ENCODE peak calls at places on chromosomes 2 and 18, in ten cellular contexts. Z, W, V, Q, N, T, B, X, F and L are unnamed samples.

GRCh38 chr18:49944681-49945080 is 131.3 kb upstream of the ACAA2 start:
- DNase-seq in Z (no peak), W (no peak), V (no peak), Q (no peak), N (no peak), T (no peak), B (peak), X (peak), F (peak), L (no peak)

GRCh38 chr2:190528521-190529001 is 6.0 kb downstream of the NEMP2 start:
- DNase-seq in Z (no peak), W (no peak), V (no peak), Q (no peak), N (no peak), T (no peak), B (peak), X (peak), F (no peak), L (no peak)

GRCh38 chr18:50334546-50335152 is 40.2 kb upstream of the SKA1 start:
- DNase-seq in Z (no peak), W (no peak), V (no peak), Q (no peak), N (no peak), T (no peak), B (no peak), X (no peak), F (no peak), L (no peak)

GRCh38 chr2:134014196-134014960 is 239.5 kb upstream of the MGAT5 start:
- DNase-seq in Z (no peak), W (no peak), V (no peak), Q (no peak), N (no peak), T (no peak), B (peak), X (peak), F (no peak), L (no peak)

GRCh38 chr2:9149726-9150567 is 56.7 kb upstream of the ASAP2 start:
- DNase-seq in Z (no peak), W (no peak), V (no peak), Q (no peak), N (no peak), T (no peak), B (no peak), X (no peak), F (no peak), L (no peak)

GRCh38 chr18:63040788-63041410 is 278.7 kb downstream of the BCL2 start:
- DNase-seq in Z (no peak), W (no peak), V (no peak), Q (no peak), N (no peak), T (no peak), B (no peak), X (no peak), F (no peak), L (no peak)

GRCh38 chr18:39624934-39625333 is 2059.3 kb upstream of the CELF4 start:
- DNase-seq in Z (no peak), W (no peak), V (no peak), Q (no peak), N (peak), T (no peak), B (peak), X (peak), F (no peak), L (no peak)

GRCh38 chr2:233764761-233765160 is 4.7 kb downstream of the UGT1A1 start:
- DNase-seq in Z (no peak), W (no peak), V (no peak), Q (no peak), N (no peak), T (no peak), B (peak), X (no peak), F (no peak), L (no peak)

GRCh38 chr18:43277164-43277600 is at the start of gene SYT4:
- DNase-seq in Z (peak), W (peak), V (no peak), Q (peak), N (peak), T (peak), B (peak), X (peak), F (peak), L (no peak)

GRCh38 chr2:241659150-241659739 is 21.8 kb downstream of the ATG4B start:
- DNase-seq in Z (peak), W (peak), V (peak), Q (peak), N (peak), T (peak), B (peak), X (peak), F (peak), L (peak)
- TF ChIP-seq CTCF in Z (peak), W (peak), V (peak), Q (peak), N (peak), T (peak), B (peak), X (peak), F (peak), L (no peak)

DNA sequence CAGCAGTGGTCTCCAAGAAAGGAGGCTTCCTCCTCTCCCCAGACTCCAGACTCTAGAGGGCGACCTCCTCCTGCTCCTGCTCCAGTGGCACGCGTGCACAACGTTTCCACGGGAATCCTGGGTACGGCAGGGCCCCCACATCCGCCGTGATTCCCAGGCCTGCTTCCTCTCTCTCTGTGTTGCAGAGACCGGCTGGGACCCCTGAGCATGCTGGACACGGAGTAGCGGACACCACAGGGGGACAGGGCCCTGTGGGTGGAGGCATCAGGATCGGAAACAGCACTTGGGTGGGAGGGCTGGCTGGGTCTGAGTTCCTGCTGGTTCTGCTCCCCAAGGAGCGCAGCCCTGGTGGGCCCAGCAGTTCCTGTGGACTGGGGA is 75.9 kb upstream of the SLC35G4 start:
- DNase-seq in Z (no peak), W (no peak), V (no peak), Q (no peak), N (no peak), T (no peak), B (no peak), X (no peak), F (no peak), L (no peak)
- TF ChIP-seq CTCF in Z (no peak), W (no peak), V (no peak), Q (no peak), N (no peak), T (no peak), B (no peak), X (no peak), F (no peak), L (no peak)

GRCh38 chr2:167292430-167293171 is 404.3 kb downstream of the XIRP2 start:
- DNase-seq in Z (peak), W (peak), V (peak), Q (peak), N (peak), T (peak), B (peak), X (peak), F (peak), L (no peak)
- TF ChIP-seq CTCF in Z (no peak), W (peak), V (no peak), Q (no peak), N (peak), T (peak), B (peak), X (no peak), F (no peak), L (no peak)

GRCh38 chr18:58190842-58191530 is 147.0 kb downstream of the NEDD4L start:
- DNase-seq in Z (no peak), W (no peak), V (no peak), Q (no peak), N (no peak), T (no peak), B (peak), X (no peak), F (no peak), L (no peak)

GRCh38 chr18:58196164-58196563 is 152.1 kb downstream of the NEDD4L start:
- DNase-seq in Z (no peak), W (no peak), V (no peak), Q (no peak), N (no peak), T (no peak), B (no peak), X (peak), F (no peak), L (no peak)

GRCh38 chr18:58195278-58195721 is 151.3 kb downstream of the NEDD4L start:
- DNase-seq in Z (no peak), W (no peak), V (peak), Q (no peak), N (no peak), T (peak), B (no peak), X (no peak), F (peak), L (no peak)

GRCh38 chr18:58192519-58192918 is 148.5 kb downstream of the NEDD4L start:
- DNase-seq in Z (no peak), W (no peak), V (no peak), Q (no peak), N (no peak), T (no peak), B (no peak), X (no peak), F (no peak), L (no peak)

GRCh38 chr18:58194028-58194427 is 150.0 kb downstream of the NEDD4L start:
- DNase-seq in Z (peak), W (no peak), V (peak), Q (no peak), N (no peak), T (peak), B (no peak), X (no peak), F (peak), L (no peak)
- TF ChIP-seq CTCF in Z (peak), W (peak), V (no peak), Q (no peak), N (peak), T (no peak), B (peak), X (no peak), F (peak), L (no peak)

DNA sequence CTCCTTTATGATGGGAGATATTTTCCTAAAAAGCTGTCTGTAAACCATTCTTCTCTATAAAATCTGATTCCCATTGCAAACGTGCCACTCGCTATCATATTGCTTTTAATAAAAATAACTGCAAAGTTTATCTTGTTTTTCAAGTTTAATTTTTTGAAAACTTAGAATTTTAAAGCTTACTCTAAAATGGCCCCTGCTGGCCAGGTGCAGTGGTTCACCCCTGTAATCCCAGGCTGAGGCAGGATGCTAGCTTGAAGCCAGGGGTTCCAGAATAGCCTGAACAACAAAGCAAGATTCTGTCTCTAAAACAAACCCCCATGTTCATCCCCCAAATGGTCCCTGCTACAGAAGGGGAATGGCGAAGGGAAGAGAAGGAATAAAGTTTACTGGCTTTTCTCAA is 25.6 kb downstream of the CNRIP1 start:
- DNase-seq in Z (no peak), W (no peak), V (no peak), Q (no peak), N (no peak), T (no peak), B (no peak), X (no peak), F (no peak), L (no peak)
- TF ChIP-seq CTCF in Z (peak), W (no peak), V (no peak), Q (no peak), N (no peak), T (no peak), B (no peak), X (no peak), F (no peak), L (no peak)